ENCODE peak calls at places on chromosomes 2 and 18, in nine cellular contexts. B is AG10803; X is lower lobe of right lung; P is psoas muscle; Y is right lobe of liver; U is A549; O is CD4-positive, alpha-beta T cell; E is activated CD8-positive, alpha-beta T cell treated with anti-CD3 and anti-CD28 coated beads for 36 hours; Z is GM23338. T is an unnamed sample.

GRCh38 chr18:58045265-58046086 is 1.4 kb downstream of the NEDD4L start:
- DNase-seq in E (peak; percentile 58), B (no peak), U (no peak), Z (peak; percentile 78), P (peak; percentile 13), Y (peak; percentile 69), O (peak; percentile 34), X (peak; percentile 88), T (peak; percentile 80)

GRCh38 chr2:67919490-67919889 is 143.3 kb downstream of the C1D start:
- DNase-seq in E (no peak), Z (no peak), P (no peak), Y (no peak), B (no peak), O (no peak), X (no peak), U (no peak), T (no peak)

GRCh38 chr2:202965810-202966454 is 48.7 kb upstream of the NBEAL1 start:
- DNase-seq in U (peak; percentile 43), X (no peak), Y (no peak), B (peak; percentile 8), E (peak; percentile 31), Z (peak; percentile 59), P (no peak), O (no peak), T (peak; percentile 13)

GRCh38 chr18:26227051-26227672 is 917 bp downstream of the TAF4B start:
- DNase-seq in X (no peak), Y (no peak), O (no peak), B (no peak), Z (peak; percentile 29), E (no peak), U (no peak), P (no peak), T (no peak)

GRCh38 chr2:65331361-65331760 is 101.0 kb downstream of the SPRED2 start:
- DNase-seq in O (no peak), X (no peak), E (no peak), P (no peak), U (no peak), Z (no peak), B (no peak), Y (no peak), T (no peak)

GRCh38 chr2:196558506-196558905 is 81.0 kb upstream of the CCDC150 start:
- DNase-seq in U (no peak), P (no peak), O (no peak), Z (no peak), E (no peak), Y (no peak), X (no peak), B (no peak), T (no peak)

GRCh38 chr2:152445791-152446201 is 110.8 kb downstream of the FMNL2 start:
- DNase-seq in Z (no peak), B (peak; percentile 92), Y (no peak), X (no peak), U (peak; percentile 15), O (no peak), E (no peak), P (no peak), T (no peak)

GRCh38 chr2:120436460-120436739 is 90.5 kb downstream of the INHBB start:
- DNase-seq in Y (no peak), E (no peak), P (peak; percentile 61), U (no peak), B (peak; percentile 75), X (no peak), O (no peak), Z (no peak), T (no peak)

GRCh38 chr18:58828399-58829121 is 36.1 kb upstream of the ZNF532 start:
- DNase-seq in E (no peak), U (no peak), X (no peak), Y (no peak), B (no peak), O (no peak), P (no peak), Z (no peak), T (no peak)

GRCh38 chr18:54561864-54562263 is 29.2 kb upstream of the DYNAP start:
- DNase-seq in P (no peak), U (no peak), Z (no peak), Y (no peak), E (no peak), B (no peak), X (no peak), O (no peak), T (no peak)

GRCh38 chr2:86331391-86331790 is 6.0 kb downstream of the REEP1 start:
- DNase-seq in X (no peak), P (no peak), Y (no peak), Z (no peak), U (no peak), B (no peak), E (no peak), O (no peak), T (no peak)

GRCh38 chr2:155315768-155316167 is 617.3 kb downstream of the KCNJ3 start:
- DNase-seq in U (no peak), Y (peak; percentile 52), P (no peak), Z (no peak), X (no peak), E (no peak), B (no peak), O (no peak), T (no peak)

GRCh38 chr2:69911985-69912563 is 2.8 kb upstream of the MXD1 start:
- DNase-seq in X (no peak), E (no peak), Y (no peak), B (peak; percentile 67), U (no peak), O (no peak), P (no peak), Z (peak; percentile 77), T (no peak)

GRCh38 chr2:74694281-74694680 is 40.2 kb downstream of the SEMA4F start:
- DNase-seq in O (no peak), X (no peak), E (no peak), U (no peak), Z (no peak), B (no peak), P (no peak), Y (no peak), T (no peak)

GRCh38 chr18:62862451-62862850 is 147.1 kb downstream of the PHLPP1 start:
- DNase-seq in E (no peak), U (no peak), B (no peak), X (no peak), Y (no peak), O (no peak), P (no peak), Z (no peak), T (no peak)

GRCh38 chr2:9311488-9311887 is 104.9 kb downstream of the ASAP2 start:
- DNase-seq in U (no peak), Z (no peak), B (peak; percentile 88), Y (no peak), E (no peak), P (peak; percentile 76), X (no peak), O (no peak), T (no peak)

GRCh38 chr2:47174731-47175361 is 19.7 kb upstream of the STPG4 start:
- DNase-seq in Z (peak; percentile 45), Y (peak; percentile 57), P (no peak), E (peak; percentile 54), O (peak; percentile 10), X (peak; percentile 60), U (peak; percentile 82), B (peak; percentile 72), T (peak; percentile 76)

GRCh38 chr2:100104718-100105677 is 37.4 kb downstream of the AFF3 start:
- DNase-seq in Z (peak; percentile 51), U (no peak), O (peak; percentile 46), X (no peak), P (peak; percentile 31), Y (no peak), B (peak; percentile 8), E (no peak), T (no peak)

GRCh38 chr18:63697261-63697660 is 5.5 kb upstream of the SERPINB11 start:
- DNase-seq in O (no peak), E (no peak), B (peak; percentile 65), U (no peak), Z (no peak), X (no peak), P (no peak), Y (no peak), T (no peak)

GRCh38 chr2:192354512-192355244 is 159.9 kb upstream of the TMEFF2 start:
- DNase-seq in Z (no peak), Y (no peak), X (no peak), B (no peak), U (no peak), P (no peak), E (no peak), O (no peak), T (no peak)
- TF ChIP-seq CTCF in Z (no peak), Y (no peak), X (no peak), B (no peak), U (no peak), P (no peak), E (no peak), O (no peak), T (no peak)

GRCh38 chr2:130846686-130847375 is 10.1 kb downstream of the ARHGEF4 start:
- DNase-seq in U (no peak), Y (no peak), E (no peak), X (no peak), B (no peak), O (no peak), P (no peak), Z (no peak), T (no peak)
- TF ChIP-seq CTCF in U (no peak), Y (no peak), E (no peak), X (no peak), B (no peak), O (no peak), P (no peak), Z (no peak), T (no peak)

GRCh38 chr2:239278361-239278760 is 122.5 kb downstream of the HDAC4 start:
- DNase-seq in E (no peak), B (no peak), O (no peak), P (no peak), U (no peak), Z (no peak), X (no peak), Y (no peak), T (no peak)

GRCh38 chr2:239275871-239276812 is 124.7 kb downstream of the HDAC4 start:
- DNase-seq in B (peak; percentile 92), X (peak; percentile 46), P (peak; percentile 87), Y (peak; percentile 45), U (no peak), O (no peak), Z (no peak), E (peak; percentile 1), T (no peak)

GRCh38 chr2:239277401-239278085 is 123.3 kb downstream of the HDAC4 start:
- DNase-seq in U (no peak), Y (peak; percentile 41), B (no peak), X (no peak), Z (no peak), P (no peak), E (peak; percentile 1), O (no peak), T (no peak)

GRCh38 chr2:239275037-239275685 is 125.7 kb downstream of the HDAC4 start:
- DNase-seq in O (peak; percentile 80), U (peak; percentile 82), Y (no peak), X (peak; percentile 81), Z (no peak), B (peak; percentile 98), E (peak; percentile 86), P (peak; percentile 89), T (peak; percentile 77)

GRCh38 chr2:239276813-239277193 is 124.0 kb downstream of the HDAC4 start:
- DNase-seq in B (no peak), P (no peak), O (no peak), X (no peak), U (no peak), Y (peak; percentile 43), Z (no peak), E (peak; percentile 3), T (no peak)
- TF ChIP-seq CTCF in B (no peak), P (peak; percentile 19), O (no peak), X (no peak), U (no peak), Y (no peak), Z (no peak), E (no peak), T (no peak)

GRCh38 chr2:95526360-95527341 is 42.1 kb upstream of the TRIM43B start:
- DNase-seq in O (peak; percentile 40), U (peak; percentile 6), Z (peak; percentile 78), P (peak; percentile 72), B (peak; percentile 80), X (peak; percentile 83), Y (peak; percentile 87), E (peak; percentile 63), T (peak; percentile 83)
- TF ChIP-seq CTCF in O (no peak), U (no peak), Z (no peak), P (peak; percentile 10), B (peak; percentile 51), X (peak; percentile 36), Y (peak; percentile 35), E (no peak), T (peak; percentile 16)

T was measured in Calu3.